ENCODE peak calls at places on chromosomes 1 and 21, in four cellular contexts. One of them, this sample, is unnamed.
A peak's percentile ranks its signal among the peaks of the same experiment; 100 is the strongest.

GRCh38 chr1:9652379-9653194 is 1.1 kb downstream of the PIK3CD start:
- DNase-seq in H1: no peak
- DNase-seq in testis: no peak
- DNase-seq in body of pancreas: no peak
- DNase-seq in this sample: peak; percentile 33

GRCh38 chr21:28436286-28436932 is 556.3 kb downstream of the LTN1 start:
- DNase-seq in body of pancreas: no peak
- DNase-seq in H1: no peak
- DNase-seq in testis: no peak
- DNase-seq in this sample: no peak

GRCh38 chr1:43066578-43066977 is 105.5 kb downstream of the EBNA1BP2 start:
- DNase-seq in body of pancreas: no peak
- DNase-seq in H1: no peak
- DNase-seq in testis: no peak
- DNase-seq in this sample: no peak

GRCh38 chr1:59730302-59730701 is 84.4 kb upstream of the HOOK1 start:
- DNase-seq in testis: no peak
- DNase-seq in body of pancreas: no peak
- DNase-seq in H1: no peak
- DNase-seq in this sample: no peak

GRCh38 chr1:86430376-86430775 is 6.4 kb downstream of the CLCA2 start:
- DNase-seq in testis: no peak
- DNase-seq in body of pancreas: no peak
- DNase-seq in H1: no peak
- DNase-seq in this sample: no peak

GRCh38 chr1:18722270-18722669 is 91.6 kb downstream of the PAX7 start:
- DNase-seq in H1: no peak
- DNase-seq in body of pancreas: no peak
- DNase-seq in testis: no peak
- DNase-seq in this sample: no peak

GRCh38 chr1:168437821-168438220 is 106.0 kb downstream of the XCL2 start:
- DNase-seq in testis: no peak
- DNase-seq in body of pancreas: no peak
- DNase-seq in H1: no peak
- DNase-seq in this sample: no peak

GRCh38 chr1:205492774-205493173 is 11.7 kb upstream of the CDK18 start:
- DNase-seq in H1: no peak
- DNase-seq in body of pancreas: no peak
- DNase-seq in testis: no peak
- DNase-seq in this sample: no peak

GRCh38 chr1:119940697-119941096 is 44.4 kb upstream of the ADAM30 start:
- DNase-seq in H1: no peak
- DNase-seq in testis: no peak
- DNase-seq in body of pancreas: no peak
- DNase-seq in this sample: no peak

GRCh38 chr1:81569761-81570160 is 231.0 kb upstream of the ADGRL2 start:
- DNase-seq in testis: no peak
- DNase-seq in body of pancreas: no peak
- DNase-seq in H1: no peak
- DNase-seq in this sample: no peak

GRCh38 chr1:218369688-218370511 is 24.8 kb downstream of the TGFB2 start:
- DNase-seq in H1: no peak
- DNase-seq in testis: no peak
- DNase-seq in body of pancreas: no peak
- DNase-seq in this sample: no peak

GRCh38 chr1:43632135-43632670 is 17.7 kb upstream of the KDM4A start:
- DNase-seq in body of pancreas: no peak
- DNase-seq in H1: no peak
- DNase-seq in testis: no peak
- DNase-seq in this sample: no peak

GRCh38 chr21:41769521-41769920 is 2.7 kb upstream of the RIPK4 start:
- DNase-seq in H1: no peak
- DNase-seq in testis: no peak
- DNase-seq in body of pancreas: no peak
- DNase-seq in this sample: no peak

GRCh38 chr1:28966617-28967016 is 52.2 kb downstream of the EPB41 start:
- DNase-seq in H1: no peak
- DNase-seq in body of pancreas: no peak
- DNase-seq in testis: no peak
- DNase-seq in this sample: no peak

GRCh38 chr1:231218078-231218477 is 22.9 kb upstream of the GNPAT start:
- DNase-seq in testis: no peak
- DNase-seq in body of pancreas: no peak
- DNase-seq in H1: no peak
- DNase-seq in this sample: no peak

GRCh38 chr1:185853739-185854138 is 119.5 kb downstream of the HMCN1 start:
- DNase-seq in testis: no peak
- DNase-seq in body of pancreas: no peak
- DNase-seq in H1: no peak
- DNase-seq in this sample: no peak

GRCh38 chr1:204754821-204755220 is 69.3 kb upstream of the LRRN2 start:
- DNase-seq in testis: no peak
- DNase-seq in H1: no peak
- DNase-seq in body of pancreas: no peak
- DNase-seq in this sample: no peak

GRCh38 chr21:14056771-14057191 is 154.0 kb downstream of the LIPI start:
- DNase-seq in body of pancreas: peak; percentile 10
- DNase-seq in H1: no peak
- DNase-seq in testis: no peak
- DNase-seq in this sample: no peak

GRCh38 chr1:75366595-75366994 is 232.4 kb downstream of the LHX8 start:
- DNase-seq in body of pancreas: no peak
- DNase-seq in testis: no peak
- DNase-seq in H1: no peak
- DNase-seq in this sample: no peak

GRCh38 chr1:7315316-7315715 is 455.8 kb upstream of the VAMP3 start:
- DNase-seq in body of pancreas: no peak
- DNase-seq in H1: no peak
- DNase-seq in testis: no peak
- DNase-seq in this sample: no peak

GRCh38 chr1:81690881-81691453 is 109.8 kb upstream of the ADGRL2 start:
- DNase-seq in H1: no peak
- DNase-seq in testis: no peak
- DNase-seq in body of pancreas: no peak
- DNase-seq in this sample: no peak

GRCh38 chr21:42495765-42496119 is 282 bp downstream of the RSPH1 start:
- DNase-seq in testis: peak; percentile 30
- DNase-seq in H1: no peak
- DNase-seq in body of pancreas: no peak
- DNase-seq in this sample: no peak

GRCh38 chr21:27569831-27570230 is 602.9 kb upstream of the ADAMTS5 start:
- DNase-seq in H1: no peak
- DNase-seq in body of pancreas: no peak
- DNase-seq in testis: no peak
- DNase-seq in this sample: no peak

GRCh38 chr1:165827199-165828102 is at the start of gene UCK2:
- DNase-seq in body of pancreas: peak; percentile 83
- DNase-seq in H1: peak; percentile 89
- DNase-seq in testis: peak; percentile 82
- DNase-seq in this sample: peak; percentile 81

GRCh38 chr1:221712776-221713431 is 29.0 kb downstream of the DUSP10 start:
- DNase-seq in testis: no peak
- DNase-seq in H1: no peak
- DNase-seq in body of pancreas: no peak
- DNase-seq in this sample: no peak

GRCh38 chr1:154937988-154938386 is 1.5 kb upstream of the PMVK start:
- DNase-seq in body of pancreas: no peak
- DNase-seq in H1: no peak
- DNase-seq in testis: no peak
- DNase-seq in this sample: no peak

GRCh38 chr1:2174348-2175054 is 20.1 kb downstream of the FAAP20 start:
- DNase-seq in body of pancreas: peak; percentile 41
- DNase-seq in testis: peak; percentile 72
- DNase-seq in H1: peak; percentile 86
- DNase-seq in this sample: peak; percentile 71

GRCh38 chr1:25760871-25761270 is 39.1 kb upstream of the SELENON start:
- DNase-seq in body of pancreas: no peak
- DNase-seq in H1: no peak
- DNase-seq in testis: no peak
- DNase-seq in this sample: no peak

GRCh38 chr1:82124987-82125638 is 324.4 kb downstream of the ADGRL2 start:
- DNase-seq in testis: no peak
- DNase-seq in body of pancreas: no peak
- DNase-seq in H1: no peak
- DNase-seq in this sample: no peak

GRCh38 chr1:226886142-226886901 is 15.9 kb downstream of the PSEN2 start:
- DNase-seq in H1: no peak
- DNase-seq in body of pancreas: no peak
- DNase-seq in testis: no peak
- DNase-seq in this sample: no peak

GRCh38 chr1:218299416-218299815 is 14.3 kb downstream of the RRP15 start:
- DNase-seq in body of pancreas: no peak
- DNase-seq in testis: no peak
- DNase-seq in H1: no peak
- DNase-seq in this sample: no peak

GRCh38 chr1:40040511-40041465 is at the start of gene CAP1:
- DNase-seq in H1: peak; percentile 99
- DNase-seq in body of pancreas: peak; percentile 100
- DNase-seq in testis: peak; percentile 99
- DNase-seq in this sample: peak; percentile 100
- TF ChIP-seq POLR2A in H1: peak; percentile 4
- TF ChIP-seq POLR2A in body of pancreas: no peak
- TF ChIP-seq POLR2A in testis: no peak
- TF ChIP-seq POLR2A in this sample: no peak

DNA sequence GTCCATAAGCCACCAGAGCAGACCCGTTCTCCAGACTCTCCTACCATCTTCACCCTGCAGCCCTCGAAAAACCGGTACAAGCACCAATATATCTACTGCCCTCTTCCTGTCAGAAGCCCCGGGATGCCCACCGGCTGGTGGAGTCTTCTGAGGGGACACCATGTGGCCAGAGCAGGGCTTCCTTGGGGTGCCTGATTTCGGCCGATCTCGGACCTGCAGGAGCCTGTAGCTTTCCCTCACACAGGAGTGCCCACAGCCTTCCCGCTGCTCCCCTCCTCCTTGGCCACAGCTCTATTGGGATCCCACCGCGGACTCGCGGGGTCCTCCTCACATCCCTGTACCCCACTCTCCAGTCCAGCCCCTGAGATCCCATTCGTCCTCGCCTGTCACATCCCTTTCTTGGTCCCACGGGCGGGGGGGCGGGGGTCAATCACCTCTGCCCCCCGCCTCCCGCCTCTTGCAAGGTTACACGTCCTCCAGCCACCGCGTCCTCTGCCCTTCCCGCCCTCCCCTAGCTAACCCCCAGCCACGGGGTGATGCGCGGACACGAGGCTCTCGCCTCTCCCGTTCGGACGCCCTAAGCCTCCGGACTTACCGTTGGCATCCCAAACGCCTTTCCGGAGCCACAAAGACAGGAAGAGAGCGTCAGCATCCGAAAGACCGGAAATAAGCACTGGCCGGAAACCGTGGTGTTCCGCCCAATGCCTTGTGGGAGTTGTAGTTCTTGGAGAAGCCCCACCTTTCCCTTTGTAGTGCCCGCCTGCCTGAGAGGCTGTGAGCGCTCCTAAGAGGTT is at the start of gene SSR2:
- DNase-seq in body of pancreas: peak; percentile 86
- DNase-seq in H1: peak; percentile 84
- DNase-seq in testis: peak; percentile 95
- DNase-seq in this sample: peak; percentile 92
- TF ChIP-seq POLR2A in body of pancreas: peak; percentile 26
- TF ChIP-seq POLR2A in H1: peak; percentile 74
- TF ChIP-seq POLR2A in testis: no peak
- TF ChIP-seq POLR2A in this sample: peak; percentile 61

GRCh38 chr1:41153750-41154274 is 88.3 kb downstream of the SCMH1 start:
- DNase-seq in H1: no peak
- DNase-seq in body of pancreas: no peak
- DNase-seq in testis: no peak
- DNase-seq in this sample: no peak

GRCh38 chr1:41151846-41152245 is 90.3 kb downstream of the SCMH1 start:
- DNase-seq in body of pancreas: no peak
- DNase-seq in testis: no peak
- DNase-seq in H1: no peak
- DNase-seq in this sample: no peak

GRCh38 chr1:41149570-41149969 is 92.5 kb downstream of the SCMH1 start:
- DNase-seq in H1: no peak
- DNase-seq in testis: no peak
- DNase-seq in body of pancreas: no peak
- DNase-seq in this sample: no peak

GRCh38 chr1:41155105-41155504 is 87.0 kb downstream of the SCMH1 start:
- DNase-seq in testis: no peak
- DNase-seq in H1: no peak
- DNase-seq in body of pancreas: no peak
- DNase-seq in this sample: no peak

DNA sequence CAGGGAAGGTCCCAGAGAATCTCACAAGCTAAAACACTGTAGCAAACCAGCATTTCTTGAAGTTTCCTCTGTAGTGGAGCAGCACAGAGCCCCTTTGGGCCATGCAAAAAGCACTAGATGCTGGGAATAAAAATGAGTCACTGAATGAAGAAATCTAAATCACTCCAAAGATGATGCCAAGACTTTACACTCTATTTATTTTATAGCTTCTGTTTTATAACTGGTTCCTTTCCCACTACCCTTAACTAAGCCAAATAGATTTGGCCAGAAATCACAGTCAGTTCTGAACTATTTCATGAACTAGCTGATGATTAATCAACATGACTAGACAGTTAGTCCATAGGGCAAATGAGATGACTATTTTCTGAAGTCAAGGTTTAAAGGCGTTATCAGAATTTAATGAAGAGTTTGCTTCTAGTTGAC is 89.5 kb downstream of the SCMH1 start:
- DNase-seq in H1: no peak
- DNase-seq in testis: no peak
- DNase-seq in body of pancreas: no peak
- DNase-seq in this sample: no peak
- TF ChIP-seq POLR2A in H1: no peak
- TF ChIP-seq POLR2A in testis: no peak
- TF ChIP-seq POLR2A in body of pancreas: no peak
- TF ChIP-seq POLR2A in this sample: no peak

DNA sequence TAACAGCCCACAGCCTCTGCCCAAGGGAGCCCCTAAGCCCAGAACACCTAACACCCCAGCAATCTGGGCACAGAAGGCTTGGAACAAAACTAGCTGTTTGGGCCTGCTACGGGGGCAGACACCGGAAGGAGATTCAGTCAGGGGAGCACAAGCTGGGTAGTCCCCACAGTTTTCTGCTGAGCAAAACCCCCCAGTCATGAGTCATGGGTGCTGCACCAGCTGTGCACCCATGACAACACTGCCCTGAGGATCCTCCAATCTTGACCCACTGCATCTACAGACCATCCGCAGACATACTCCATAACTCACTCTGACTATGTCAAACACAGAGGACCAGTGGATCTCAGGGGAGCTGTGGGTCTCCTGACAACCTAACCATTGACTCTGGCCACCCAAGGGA is 105.1 kb downstream of the LRIG2 start:
- DNase-seq in H1: no peak
- DNase-seq in body of pancreas: no peak
- DNase-seq in testis: no peak
- DNase-seq in this sample: no peak
- TF ChIP-seq POLR2A in H1: no peak
- TF ChIP-seq POLR2A in body of pancreas: no peak
- TF ChIP-seq POLR2A in testis: no peak
- TF ChIP-seq POLR2A in this sample: no peak